ENCODE peak calls at places on chromosomes 11 and 22, in six cellular contexts. K is trophoblast cell, R is mesenchymal stem cell, H is H9, Q is IMR-90, Y is H1. P is an unnamed sample.

GRCh38 chr11:82458777-82459176 is 274.9 kb downstream of the FAM181B start:
- DNase-seq in Q (no peak), R (no peak), H (no peak), K (no peak), Y (no peak), P (peak; percentile 24)

GRCh38 chr11:14376920-14377319 is 17.9 kb upstream of the RRAS2 start:
- DNase-seq in K (peak; percentile 62), Y (no peak), H (no peak), R (no peak), Q (no peak), P (no peak)

GRCh38 chr11:72595292-72595684 is 78.9 kb downstream of the PDE2A start:
- DNase-seq in Y (no peak), K (no peak), R (no peak), H (no peak), Q (no peak), P (peak; percentile 38)

GRCh38 chr11:83448686-83449085 is 162.5 kb upstream of the CCDC90B start:
- DNase-seq in H (no peak), Q (no peak), K (peak; percentile 95), R (no peak), Y (no peak), P (no peak)

GRCh38 chr11:61728940-61729219 is 23.6 kb upstream of the MYRF start:
- DNase-seq in R (peak; percentile 72), Q (peak; percentile 50), Y (no peak), K (no peak), H (no peak), P (no peak)

GRCh38 chr11:8239536-8240228 is 24.0 kb downstream of the LMO1 start:
- DNase-seq in K (peak; percentile 26), Y (no peak), Q (no peak), H (no peak), R (no peak), P (no peak)

GRCh38 chr11:124935548-124936514 is at the start of gene HEPACAM:
- DNase-seq in R (no peak), K (no peak), H (no peak), Y (no peak), Q (no peak), P (no peak)

GRCh38 chr22:23070418-23071162 is at the start of gene GNAZ:
- DNase-seq in Q (no peak), Y (no peak), H (peak; percentile 60), R (no peak), K (peak; percentile 38), P (peak; percentile 51)

GRCh38 chr11:78715639-78716311 is 141.1 kb upstream of the NARS2 start:
- DNase-seq in H (peak; percentile 87), Q (peak; percentile 91), K (peak; percentile 95), R (peak; percentile 66), Y (peak; percentile 69), P (peak; percentile 59)

GRCh38 chr11:20156280-20156875 is 3.9 kb downstream of the DBX1 start:
- DNase-seq in K (no peak), Q (no peak), R (no peak), H (peak; percentile 86), Y (no peak), P (no peak)

GRCh38 chr11:123386746-123387510 is 43.1 kb upstream of the GRAMD1B start:
- DNase-seq in R (peak; percentile 37), Q (peak; percentile 43), K (peak; percentile 76), Y (no peak), H (no peak), P (no peak)

GRCh38 chr11:2738551-2739431 is 39.0 kb upstream of the KCNQ1OT1 start:
- DNase-seq in H (no peak), Y (no peak), Q (no peak), R (no peak), K (no peak), P (no peak)

GRCh38 chr11:72283947-72284346 is 40.0 kb upstream of the PHOX2A start:
- DNase-seq in Y (no peak), K (no peak), Q (no peak), H (no peak), R (no peak), P (no peak)

GRCh38 chr22:46072030-46072881 is 78.1 kb upstream of the PPARA start:
- DNase-seq in H (peak; percentile 63), Y (no peak), R (peak; percentile 67), K (peak; percentile 48), Q (peak; percentile 61), P (no peak)

GRCh38 chr11:79244175-79244804 is 196.5 kb downstream of the TENM4 start:
- DNase-seq in R (peak; percentile 75), K (no peak), Y (no peak), Q (peak; percentile 97), H (no peak), P (no peak)

GRCh38 chr22:25777870-25778269 is 35.9 kb downstream of the MYO18B start:
- DNase-seq in R (peak; percentile 54), Q (peak; percentile 45), H (no peak), Y (no peak), K (peak; percentile 73), P (no peak)

GRCh38 chr22:43197271-43197941 is 10.5 kb upstream of the TTLL12 start:
- DNase-seq in Y (no peak), R (peak; percentile 13), Q (no peak), K (peak; percentile 39), H (no peak), P (no peak)

GRCh38 chr22:42368379-42369249 is 63.6 kb downstream of the NFAM1 start:
- DNase-seq in Y (no peak), Q (no peak), K (peak; percentile 5), R (no peak), H (peak; percentile 85), P (no peak)

GRCh38 chr22:38923463-38924196 is 33.8 kb upstream of the APOBEC3A start:
- DNase-seq in K (no peak), Y (no peak), R (peak; percentile 56), H (peak; percentile 70), Q (peak; percentile 85), P (no peak)

GRCh38 chr22:23898006-23898974 is 4.1 kb downstream of the MIF start:
- DNase-seq in R (no peak), Q (no peak), H (no peak), K (no peak), Y (no peak), P (no peak)

GRCh38 chr22:36363378-36363931 is 24.3 kb downstream of the MYH9 start:
- DNase-seq in H (no peak), R (no peak), Q (no peak), Y (no peak), K (no peak), P (no peak)

GRCh38 chr11:101327908-101328307 is 198.3 kb upstream of the PGR start:
- DNase-seq in H (no peak), Y (no peak), K (peak; percentile 58), R (peak; percentile 7), Q (peak; percentile 8), P (no peak)

GRCh38 chr11:80285076-80285790 is 844.4 kb upstream of the TENM4 start:
- DNase-seq in Q (peak; percentile 47), R (no peak), H (no peak), Y (no peak), K (no peak), P (no peak)

GRCh38 chr22:31094741-31095140 is 12.6 kb downstream of the SELENOM start:
- DNase-seq in K (no peak), R (no peak), Q (no peak), H (no peak), Y (no peak), P (no peak)

GRCh38 chr11:32615422-32615821 is 31.8 kb downstream of the EIF3M start:
- DNase-seq in K (no peak), Q (no peak), Y (no peak), H (no peak), R (peak; percentile 11), P (no peak)

GRCh38 chr11:68146010-68146540 is 24.9 kb upstream of the CHKA start:
- DNase-seq in R (no peak), K (no peak), Q (no peak), Y (no peak), H (no peak), P (no peak)

GRCh38 chr22:24994070-24994763 is 41.7 kb downstream of the KIAA1671 start:
- DNase-seq in R (peak; percentile 66), H (peak; percentile 79), Y (no peak), K (peak; percentile 55), Q (no peak), P (no peak)

GRCh38 chr11:16242806-16243205 is 113.5 kb downstream of the SOX6 start:
- DNase-seq in K (no peak), Y (no peak), H (no peak), Q (no peak), R (no peak), P (no peak)
- H4K8ac ChIP-seq in K (no peak overlapping the region), Y (no peak overlapping the region), H (no peak overlapping the region), Q (no peak overlapping the region), R (no peak overlapping the region), P (no peak overlapping the region)

DNA sequence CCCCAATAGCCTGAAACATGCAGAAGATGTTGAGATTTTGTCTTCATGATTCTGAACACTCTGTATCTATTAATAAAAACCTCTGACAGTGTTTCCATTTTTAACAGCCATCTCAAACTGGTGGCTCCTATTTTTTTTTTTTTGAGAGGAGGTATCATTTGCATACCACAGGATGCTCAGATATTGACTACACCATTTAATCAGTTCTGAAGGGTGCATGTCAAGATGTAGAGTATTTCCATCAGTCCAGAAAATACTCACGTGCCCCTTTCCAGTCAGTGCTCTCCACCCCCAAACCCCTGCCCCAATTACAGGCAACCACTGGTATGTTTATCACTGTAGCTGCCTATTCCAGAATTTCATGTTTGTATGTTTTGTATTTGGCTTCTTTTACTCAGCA is 85.3 kb upstream of the SORL1-AS1 start:
- DNase-seq in Y (no peak), Q (no peak), H (no peak), R (no peak), K (no peak), P (no peak)
- H3K4ac ChIP-seq in Y (no peak overlapping the region), Q (no peak overlapping the region), H (no peak overlapping the region), R (no peak overlapping the region), K (no peak overlapping the region), P (no peak overlapping the region)

GRCh38 chr11:43358308-43358669 is 431 bp upstream of the TTC17 start:
- DNase-seq in Q (no peak), R (no peak), Y (no peak), K (peak; percentile 24), H (no peak), P (no peak)
- H4K8ac ChIP-seq in Q (peak overlapping the region; percentile 93), R (no peak overlapping the region), Y (peak overlapping the region; percentile 91), K (peak overlapping the region; percentile 88), H (no peak overlapping the region), P (no peak overlapping the region)

DNA sequence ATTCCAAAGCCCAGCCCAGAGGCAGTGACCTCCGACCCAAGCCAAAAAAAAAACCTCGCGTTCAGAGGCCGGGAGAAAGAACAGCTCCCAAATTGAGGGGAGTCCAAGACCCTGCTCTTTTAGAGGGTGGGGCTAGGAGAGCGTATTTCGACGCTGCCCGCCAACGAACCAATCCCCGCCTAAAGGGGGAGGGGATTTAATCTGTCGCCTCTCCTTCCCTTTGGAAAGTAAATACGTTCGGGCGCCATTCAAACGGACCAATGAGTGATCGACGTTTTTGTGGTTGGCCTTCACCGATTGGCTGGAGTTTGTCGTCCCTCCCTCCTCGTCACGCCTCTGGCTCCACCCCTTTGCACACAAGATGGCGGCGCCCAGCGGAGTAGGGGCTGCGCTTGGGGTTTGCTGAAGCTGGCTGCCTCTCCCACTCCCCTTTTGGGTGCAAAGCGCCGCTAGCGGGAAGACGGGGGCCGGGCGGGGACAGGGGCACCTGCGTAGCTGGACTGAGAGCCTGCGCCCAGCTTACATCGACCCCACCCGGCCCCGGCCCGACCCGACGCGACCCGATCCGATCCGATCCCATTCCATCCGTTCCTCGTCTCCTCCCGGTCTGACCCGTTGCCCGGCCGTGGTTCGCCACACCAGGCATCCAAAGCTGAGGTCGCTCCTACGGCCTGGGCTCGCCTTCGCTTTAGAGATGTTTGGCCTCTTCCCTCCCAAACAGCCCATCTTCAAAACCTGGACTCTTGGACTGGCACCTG is at the start of gene RNF26:
- DNase-seq in Q (peak; percentile 98), Y (peak; percentile 98), K (peak; percentile 99), R (peak; percentile 99), H (peak; percentile 98), P (peak; percentile 99)
- H3K4ac ChIP-seq in Q (peak within 1 kb of the TSS; percentile 94), Y (peak within 1 kb of the TSS; percentile 35), K (peak within 1 kb of the TSS; percentile 59), R (no peak within 1 kb of the TSS), H (peak within 1 kb of the TSS; percentile 1), P (peak within 1 kb of the TSS; percentile 80)